ENCODE peak calls at places on chromosomes 12 and 14, in four cellular contexts. K is HEK293T; J is stimulated activated naive CD8-positive, alpha-beta T cell treated with anti-CD3 and anti-CD28 coated beads, Interleukin-15, amount 100 ng/mL, for 72 hours; W is activated CD4-positive, alpha-beta T cell treated with anti-CD3 and anti-CD28 coated beads, Interleukin-2, amount 50 U/mL, for 24 hours. Z is an unnamed sample.

GRCh38 chr12:95351745-95352144 is 122.2 kb upstream of the METAP2 start:
- DNase-seq in K (no peak), J (no peak), W (no peak), Z (no peak)

GRCh38 chr12:48001426-48002178 is 2.7 kb downstream of the COL2A1 start:
- DNase-seq in K (peak), J (no peak), W (no peak), Z (peak)

GRCh38 chr12:46167412-46167811 is 101.4 kb downstream of the SLC38A1 start:
- DNase-seq in K (no peak), J (no peak), W (no peak), Z (no peak)

GRCh38 chr14:80584638-80585505 is 356.7 kb downstream of the CEP128 start:
- DNase-seq in K (no peak), J (no peak), W (no peak), Z (no peak)

GRCh38 chr12:48979602-48980388 is 1.7 kb downstream of the WNT1 start:
- DNase-seq in K (no peak), J (no peak), W (no peak), Z (no peak)

GRCh38 chr12:115103884-115104883 is 420.2 kb upstream of the TBX3 start:
- DNase-seq in K (no peak), J (no peak), W (no peak), Z (no peak)

GRCh38 chr12:2064078-2064507 is 11.3 kb downstream of the CACNA1C start:
- DNase-seq in K (no peak), J (peak), W (no peak), Z (no peak)

GRCh38 chr12:111418594-111418880 is 12.8 kb downstream of the SH2B3 start:
- DNase-seq in K (no peak), J (no peak), W (no peak), Z (no peak)

GRCh38 chr14:99568567-99569560 is 35.1 kb downstream of the CCDC85C start:
- DNase-seq in K (no peak), J (no peak), W (no peak), Z (no peak)

GRCh38 chr12:57135487-57135886 is 7.2 kb downstream of the LRP1 start:
- DNase-seq in K (no peak), J (no peak), W (no peak), Z (no peak)